ENCODE peak calls at places on chromosomes 4 and X, in four cellular contexts. One of them, this sample, is unnamed.

GRCh38 chr4:15479913-15480185 is 10.2 kb downstream of the CC2D2A start:
- DNase-seq in PC-9: no peak
- DNase-seq in breast epithelium: no peak
- DNase-seq in MM.1S: no peak
- DNase-seq in this sample: no peak

GRCh38 chr4:139552506-139552905 is 3.5 kb downstream of the SETD7 start:
- DNase-seq in PC-9: no peak
- DNase-seq in breast epithelium: no peak
- DNase-seq in MM.1S: no peak
- DNase-seq in this sample: no peak

GRCh38 chrX:17818729-17819128 is 42.4 kb downstream of the RAI2 start:
- DNase-seq in PC-9: no peak
- DNase-seq in breast epithelium: no peak
- DNase-seq in MM.1S: no peak
- DNase-seq in this sample: no peak

GRCh38 chr4:74933562-74934015 is 673 bp downstream of the PARM1 start:
- DNase-seq in PC-9: no peak
- DNase-seq in breast epithelium: no peak
- DNase-seq in MM.1S: peak; percentile 53
- DNase-seq in this sample: no peak

GRCh38 chr4:154189346-154189745 is 302.3 kb downstream of the DCHS2 start:
- DNase-seq in PC-9: no peak
- DNase-seq in breast epithelium: no peak
- DNase-seq in MM.1S: no peak
- DNase-seq in this sample: no peak

GRCh38 chr4:88583643-88584470 is 8.4 kb upstream of the HERC3 start:
- DNase-seq in PC-9: no peak
- DNase-seq in breast epithelium: no peak
- DNase-seq in MM.1S: no peak
- DNase-seq in this sample: no peak

GRCh38 chr4:153419673-153420278 is 46.4 kb upstream of the TMEM131L start:
- DNase-seq in PC-9: no peak
- DNase-seq in breast epithelium: no peak
- DNase-seq in MM.1S: no peak
- DNase-seq in this sample: no peak

GRCh38 chrX:63889001-63889400 is 104.0 kb upstream of the ARHGEF9 start:
- DNase-seq in PC-9: no peak
- DNase-seq in breast epithelium: no peak
- DNase-seq in MM.1S: no peak
- DNase-seq in this sample: no peak

GRCh38 chr4:170391066-170391754 is 301.5 kb upstream of the AADAT start:
- DNase-seq in PC-9: no peak
- DNase-seq in breast epithelium: no peak
- DNase-seq in MM.1S: no peak
- DNase-seq in this sample: no peak

GRCh38 chr4:141347738-141348524 is 127.2 kb downstream of the ZNF330 start:
- DNase-seq in PC-9: no peak
- DNase-seq in breast epithelium: no peak
- DNase-seq in MM.1S: peak; percentile 43
- DNase-seq in this sample: no peak

GRCh38 chr4:168503652-168504362 is 7.0 kb downstream of the PALLD start:
- DNase-seq in PC-9: no peak
- DNase-seq in breast epithelium: no peak
- DNase-seq in MM.1S: no peak
- DNase-seq in this sample: no peak

GRCh38 chrX:146208821-146209220 is 391.2 kb downstream of the SLITRK2 start:
- DNase-seq in PC-9: no peak
- DNase-seq in breast epithelium: no peak
- DNase-seq in MM.1S: no peak
- DNase-seq in this sample: no peak

GRCh38 chr4:153154010-153154975 is 50.0 kb upstream of the TRIM2 start:
- DNase-seq in PC-9: peak; percentile 65
- DNase-seq in breast epithelium: no peak
- DNase-seq in MM.1S: no peak
- DNase-seq in this sample: no peak

GRCh38 chrX:1265061-1265460 is 3.6 kb upstream of the CSF2RA start:
- DNase-seq in PC-9: no peak
- DNase-seq in breast epithelium: no peak
- DNase-seq in MM.1S: no peak
- DNase-seq in this sample: no peak

GRCh38 chr4:64417974-64418373 is 8.7 kb upstream of the TECRL start:
- DNase-seq in PC-9: no peak
- DNase-seq in breast epithelium: no peak
- DNase-seq in MM.1S: no peak
- DNase-seq in this sample: no peak
- H3K27ac ChIP-seq in PC-9: no peak overlapping the region
- H3K27ac ChIP-seq in breast epithelium: no peak overlapping the region
- H3K27ac ChIP-seq in MM.1S: no peak overlapping the region
- H3K27ac ChIP-seq in this sample: no peak overlapping the region

GRCh38 chr4:1211951-1212545 is 36.9 kb downstream of the CTBP1 start:
- DNase-seq in PC-9: no peak
- DNase-seq in breast epithelium: no peak
- DNase-seq in MM.1S: no peak
- DNase-seq in this sample: peak; percentile 36

GRCh38 chr4:1214101-1215095 is 34.5 kb downstream of the CTBP1 start:
- DNase-seq in PC-9: no peak
- DNase-seq in breast epithelium: no peak
- DNase-seq in MM.1S: no peak
- DNase-seq in this sample: no peak

GRCh38 chr4:1212546-1213335 is 36.2 kb downstream of the CTBP1 start:
- DNase-seq in PC-9: no peak
- DNase-seq in breast epithelium: no peak
- DNase-seq in MM.1S: no peak
- DNase-seq in this sample: no peak

GRCh38 chr4:1215347-1216075 is 33.4 kb downstream of the CTBP1 start:
- DNase-seq in PC-9: no peak
- DNase-seq in breast epithelium: no peak
- DNase-seq in MM.1S: peak; percentile 97
- DNase-seq in this sample: peak; percentile 75

GRCh38 chr4:1213336-1213995 is 35.5 kb downstream of the CTBP1 start:
- DNase-seq in PC-9: no peak
- DNase-seq in breast epithelium: no peak
- DNase-seq in MM.1S: no peak
- DNase-seq in this sample: no peak
- H3K27ac ChIP-seq in PC-9: no peak overlapping the region
- H3K27ac ChIP-seq in breast epithelium: no peak overlapping the region
- H3K27ac ChIP-seq in MM.1S: peak overlapping the region; percentile 96
- H3K27ac ChIP-seq in this sample: no peak overlapping the region

GRCh38 chr4:81049861-81050423 is 19.4 kb downstream of the BMP3 start:
- DNase-seq in PC-9: no peak
- DNase-seq in breast epithelium: no peak
- DNase-seq in MM.1S: no peak
- DNase-seq in this sample: no peak
- H3K27ac ChIP-seq in PC-9: no peak overlapping the region
- H3K27ac ChIP-seq in breast epithelium: no peak overlapping the region
- H3K27ac ChIP-seq in MM.1S: no peak overlapping the region
- H3K27ac ChIP-seq in this sample: no peak overlapping the region

GRCh38 chr4:80199947-80200346 is 2.6 kb downstream of the PRDM8 start:
- DNase-seq in PC-9: no peak
- DNase-seq in breast epithelium: no peak
- DNase-seq in MM.1S: no peak
- DNase-seq in this sample: no peak

GRCh38 chr4:80204433-80204832 is 7.1 kb downstream of the PRDM8 start:
- DNase-seq in PC-9: no peak
- DNase-seq in breast epithelium: no peak
- DNase-seq in MM.1S: no peak
- DNase-seq in this sample: no peak

GRCh38 chr4:80201326-80202151 is 4.2 kb downstream of the PRDM8 start:
- DNase-seq in PC-9: no peak
- DNase-seq in breast epithelium: no peak
- DNase-seq in MM.1S: no peak
- DNase-seq in this sample: no peak

GRCh38 chr4:80202784-80203553 is 5.7 kb downstream of the PRDM8 start:
- DNase-seq in PC-9: no peak
- DNase-seq in breast epithelium: no peak
- DNase-seq in MM.1S: peak; percentile 52
- DNase-seq in this sample: no peak

GRCh38 chr4:80202190-80202711 is 4.9 kb downstream of the PRDM8 start:
- DNase-seq in PC-9: no peak
- DNase-seq in breast epithelium: no peak
- DNase-seq in MM.1S: peak; percentile 45
- DNase-seq in this sample: peak; percentile 33
- H3K27ac ChIP-seq in PC-9: no peak overlapping the region
- H3K27ac ChIP-seq in breast epithelium: peak overlapping the region; percentile 48
- H3K27ac ChIP-seq in MM.1S: no peak overlapping the region
- H3K27ac ChIP-seq in this sample: peak overlapping the region; percentile 52

This sample was measured in caudate nucleus.